ENCODE peak calls at places on chromosomes 11 and 22, in five cellular contexts. K, A, Z, S and I are unnamed samples.

GRCh38 chr11:119206512-119207299 is 567 bp downstream of the CBL start:
- DNase-seq in K (no peak), A (no peak), Z (no peak), S (peak), I (no peak)

GRCh38 chr11:117143390-117143789 is 697 bp upstream of the PAFAH1B2 start:
- DNase-seq in K (no peak), A (no peak), Z (no peak), S (peak), I (no peak)

GRCh38 chr22:31104869-31105268 is 2.5 kb downstream of the SELENOM start:
- DNase-seq in K (no peak), A (no peak), Z (no peak), S (no peak), I (no peak)

GRCh38 chr22:41913842-41914534 is 886 bp downstream of the SHISA8 start:
- DNase-seq in K (no peak), A (no peak), Z (no peak), S (no peak), I (no peak)

GRCh38 chr22:22893891-22894739 is 6.5 kb downstream of the IGLL5 start:
- DNase-seq in K (no peak), A (no peak), Z (no peak), S (no peak), I (no peak)

GRCh38 chr22:41175546-41175945 is 29.6 kb upstream of the L3MBTL2 start:
- DNase-seq in K (no peak), A (no peak), Z (no peak), S (no peak), I (no peak)

GRCh38 chr11:78453140-78453935 is 35.7 kb upstream of the GAB2 start:
- DNase-seq in K (no peak), A (no peak), Z (no peak), S (no peak), I (no peak)

GRCh38 chr11:62556872-62557631 is 10.4 kb upstream of the AHNAK start:
- DNase-seq in K (no peak), A (no peak), Z (no peak), S (no peak), I (no peak)

GRCh38 chr11:3159296-3160190 is 5.6 kb downstream of the OSBPL5 start:
- DNase-seq in K (no peak), A (no peak), Z (no peak), S (no peak), I (no peak)

GRCh38 chr11:104663190-104664140 is 234.8 kb downstream of the CASP12 start:
- DNase-seq in K (peak), A (no peak), Z (no peak), S (no peak), I (no peak)

GRCh38 chr11:46285594-46286033 is 8.2 kb downstream of the CREB3L1 start:
- DNase-seq in K (no peak), A (no peak), Z (no peak), S (no peak), I (no peak)

GRCh38 chr11:8317164-8317563 is 53.5 kb upstream of the LMO1 start:
- DNase-seq in K (no peak), A (no peak), Z (no peak), S (no peak), I (no peak)

GRCh38 chr11:133934599-133935550 is 21.9 kb downstream of the IGSF9B start:
- DNase-seq in K (no peak), A (no peak), Z (peak), S (no peak), I (no peak)

GRCh38 chr22:27654536-27655445 is 146.8 kb downstream of the MN1 start:
- DNase-seq in K (no peak), A (no peak), Z (no peak), S (no peak), I (no peak)

GRCh38 chr11:121244861-121245260 is 47.7 kb upstream of the SC5D start:
- DNase-seq in K (no peak), A (no peak), Z (no peak), S (no peak), I (no peak)

GRCh38 chr11:112355726-112356125 is 95.1 kb upstream of the PLET1 start:
- DNase-seq in K (no peak), A (no peak), Z (peak), S (no peak), I (peak)

GRCh38 chr11:9341638-9342137 is 27.3 kb upstream of the TMEM41B start:
- DNase-seq in K (no peak), A (no peak), Z (no peak), S (no peak), I (no peak)

GRCh38 chr11:2302280-2302843 is 549 bp downstream of the TSPAN32 start:
- DNase-seq in K (no peak), A (no peak), Z (no peak), S (no peak), I (no peak)

GRCh38 chr11:61138940-61139339 is 22.3 kb downstream of the VPS37C start:
- DNase-seq in K (no peak), A (no peak), Z (no peak), S (no peak), I (peak)

GRCh38 chr22:20405291-20405930 is 11.5 kb downstream of the ZNF74 start:
- DNase-seq in K (no peak), A (no peak), Z (no peak), S (no peak), I (no peak)

GRCh38 chr11:75760710-75761493 is 7.7 kb upstream of the DGAT2 start:
- DNase-seq in K (peak), A (no peak), Z (no peak), S (no peak), I (no peak)

GRCh38 chr11:33692013-33692504 is 8.6 kb downstream of the C11orf91 start:
- DNase-seq in K (peak), A (no peak), Z (peak), S (no peak), I (peak)